ENCODE peak calls at places on chromosomes 7 and 10, in six cellular contexts. One of them, this sample, is unnamed.

GRCh38 chr7:82109288-82109687 is 334.3 kb downstream of the CACNA2D1 start:
- DNase-seq in activated CD8-positive, alpha-beta memory T cell treated with anti-CD3 and anti-CD28 coated beads, Interleukin-2, amount 50 U/mL, for 48 hours: no peak
- DNase-seq in GM12878: no peak
- DNase-seq in LHCN-M2: peak
- DNase-seq in activated naive CD4-positive, alpha-beta T cell treated with anti-CD3 and anti-CD28 coated beads for 36 hours: no peak
- DNase-seq in lower lobe of right lung: no peak
- DNase-seq in this sample: no peak

GRCh38 chr7:101486056-101486763 is 123.5 kb downstream of the COL26A1 start:
- DNase-seq in activated CD8-positive, alpha-beta memory T cell treated with anti-CD3 and anti-CD28 coated beads, Interleukin-2, amount 50 U/mL, for 48 hours: no peak
- DNase-seq in GM12878: no peak
- DNase-seq in LHCN-M2: no peak
- DNase-seq in activated naive CD4-positive, alpha-beta T cell treated with anti-CD3 and anti-CD28 coated beads for 36 hours: no peak
- DNase-seq in lower lobe of right lung: no peak
- DNase-seq in this sample: no peak

GRCh38 chr10:130301026-130301892 is 165.1 kb downstream of the GLRX3 start:
- DNase-seq in activated CD8-positive, alpha-beta memory T cell treated with anti-CD3 and anti-CD28 coated beads, Interleukin-2, amount 50 U/mL, for 48 hours: peak
- DNase-seq in GM12878: no peak
- DNase-seq in LHCN-M2: peak
- DNase-seq in activated naive CD4-positive, alpha-beta T cell treated with anti-CD3 and anti-CD28 coated beads for 36 hours: peak
- DNase-seq in lower lobe of right lung: peak
- DNase-seq in this sample: peak

GRCh38 chr7:95549818-95550529 is 46.3 kb downstream of the PDK4 start:
- DNase-seq in activated CD8-positive, alpha-beta memory T cell treated with anti-CD3 and anti-CD28 coated beads, Interleukin-2, amount 50 U/mL, for 48 hours: no peak
- DNase-seq in GM12878: no peak
- DNase-seq in LHCN-M2: peak
- DNase-seq in activated naive CD4-positive, alpha-beta T cell treated with anti-CD3 and anti-CD28 coated beads for 36 hours: no peak
- DNase-seq in lower lobe of right lung: peak
- DNase-seq in this sample: no peak

GRCh38 chr10:4183761-4184261 is 398.8 kb upstream of the KLF6 start:
- DNase-seq in activated CD8-positive, alpha-beta memory T cell treated with anti-CD3 and anti-CD28 coated beads, Interleukin-2, amount 50 U/mL, for 48 hours: no peak
- DNase-seq in GM12878: no peak
- DNase-seq in LHCN-M2: peak
- DNase-seq in activated naive CD4-positive, alpha-beta T cell treated with anti-CD3 and anti-CD28 coated beads for 36 hours: no peak
- DNase-seq in lower lobe of right lung: no peak
- DNase-seq in this sample: no peak

GRCh38 chr10:79562135-79562756 is 2.0 kb upstream of the SFTPA2 start:
- DNase-seq in activated CD8-positive, alpha-beta memory T cell treated with anti-CD3 and anti-CD28 coated beads, Interleukin-2, amount 50 U/mL, for 48 hours: peak
- DNase-seq in GM12878: no peak
- DNase-seq in LHCN-M2: peak
- DNase-seq in activated naive CD4-positive, alpha-beta T cell treated with anti-CD3 and anti-CD28 coated beads for 36 hours: peak
- DNase-seq in lower lobe of right lung: peak
- DNase-seq in this sample: peak

GRCh38 chr7:107593025-107593410 is 13.0 kb downstream of the BCAP29 start:
- DNase-seq in activated CD8-positive, alpha-beta memory T cell treated with anti-CD3 and anti-CD28 coated beads, Interleukin-2, amount 50 U/mL, for 48 hours: no peak
- DNase-seq in GM12878: no peak
- DNase-seq in LHCN-M2: no peak
- DNase-seq in activated naive CD4-positive, alpha-beta T cell treated with anti-CD3 and anti-CD28 coated beads for 36 hours: no peak
- DNase-seq in lower lobe of right lung: no peak
- DNase-seq in this sample: no peak

GRCh38 chr7:77753173-77753572 is 45.1 kb downstream of the TMEM60 start:
- DNase-seq in activated CD8-positive, alpha-beta memory T cell treated with anti-CD3 and anti-CD28 coated beads, Interleukin-2, amount 50 U/mL, for 48 hours: no peak
- DNase-seq in GM12878: no peak
- DNase-seq in LHCN-M2: no peak
- DNase-seq in activated naive CD4-positive, alpha-beta T cell treated with anti-CD3 and anti-CD28 coated beads for 36 hours: no peak
- DNase-seq in lower lobe of right lung: no peak
- DNase-seq in this sample: no peak

GRCh38 chr10:105023223-105023622 is 382.1 kb downstream of the SORCS3 start:
- DNase-seq in activated CD8-positive, alpha-beta memory T cell treated with anti-CD3 and anti-CD28 coated beads, Interleukin-2, amount 50 U/mL, for 48 hours: no peak
- DNase-seq in GM12878: no peak
- DNase-seq in LHCN-M2: no peak
- DNase-seq in activated naive CD4-positive, alpha-beta T cell treated with anti-CD3 and anti-CD28 coated beads for 36 hours: no peak
- DNase-seq in lower lobe of right lung: no peak
- DNase-seq in this sample: no peak

GRCh38 chr7:124769136-124769535 is 3.5 kb upstream of the GPR37 start:
- DNase-seq in activated CD8-positive, alpha-beta memory T cell treated with anti-CD3 and anti-CD28 coated beads, Interleukin-2, amount 50 U/mL, for 48 hours: no peak
- DNase-seq in GM12878: no peak
- DNase-seq in LHCN-M2: no peak
- DNase-seq in activated naive CD4-positive, alpha-beta T cell treated with anti-CD3 and anti-CD28 coated beads for 36 hours: no peak
- DNase-seq in lower lobe of right lung: no peak
- DNase-seq in this sample: no peak

GRCh38 chr7:128006550-128007292 is 24.5 kb downstream of the LRRC4 start:
- DNase-seq in activated CD8-positive, alpha-beta memory T cell treated with anti-CD3 and anti-CD28 coated beads, Interleukin-2, amount 50 U/mL, for 48 hours: no peak
- DNase-seq in GM12878: no peak
- DNase-seq in LHCN-M2: no peak
- DNase-seq in activated naive CD4-positive, alpha-beta T cell treated with anti-CD3 and anti-CD28 coated beads for 36 hours: no peak
- DNase-seq in lower lobe of right lung: no peak
- DNase-seq in this sample: no peak

GRCh38 chr10:1102392-1102791 is 46.2 kb downstream of the WDR37 start:
- DNase-seq in activated CD8-positive, alpha-beta memory T cell treated with anti-CD3 and anti-CD28 coated beads, Interleukin-2, amount 50 U/mL, for 48 hours: peak
- DNase-seq in GM12878: no peak
- DNase-seq in LHCN-M2: no peak
- DNase-seq in activated naive CD4-positive, alpha-beta T cell treated with anti-CD3 and anti-CD28 coated beads for 36 hours: peak
- DNase-seq in lower lobe of right lung: no peak
- DNase-seq in this sample: peak

GRCh38 chr10:124605856-124606812 is 138.0 kb downstream of the FAM53B start:
- DNase-seq in activated CD8-positive, alpha-beta memory T cell treated with anti-CD3 and anti-CD28 coated beads, Interleukin-2, amount 50 U/mL, for 48 hours: no peak
- DNase-seq in GM12878: no peak
- DNase-seq in LHCN-M2: no peak
- DNase-seq in activated naive CD4-positive, alpha-beta T cell treated with anti-CD3 and anti-CD28 coated beads for 36 hours: no peak
- DNase-seq in lower lobe of right lung: no peak
- DNase-seq in this sample: no peak

GRCh38 chr10:110912374-110912773 is 6.6 kb downstream of the BBIP1 start:
- DNase-seq in activated CD8-positive, alpha-beta memory T cell treated with anti-CD3 and anti-CD28 coated beads, Interleukin-2, amount 50 U/mL, for 48 hours: no peak
- DNase-seq in GM12878: no peak
- DNase-seq in LHCN-M2: peak
- DNase-seq in activated naive CD4-positive, alpha-beta T cell treated with anti-CD3 and anti-CD28 coated beads for 36 hours: no peak
- DNase-seq in lower lobe of right lung: no peak
- DNase-seq in this sample: no peak

GRCh38 chr7:124515431-124515830 is 250.2 kb downstream of the GPR37 start:
- DNase-seq in activated CD8-positive, alpha-beta memory T cell treated with anti-CD3 and anti-CD28 coated beads, Interleukin-2, amount 50 U/mL, for 48 hours: no peak
- DNase-seq in GM12878: no peak
- DNase-seq in LHCN-M2: no peak
- DNase-seq in activated naive CD4-positive, alpha-beta T cell treated with anti-CD3 and anti-CD28 coated beads for 36 hours: no peak
- DNase-seq in lower lobe of right lung: no peak
- DNase-seq in this sample: no peak

GRCh38 chr10:74585231-74586087 is 240.9 kb upstream of the KAT6B start:
- DNase-seq in activated CD8-positive, alpha-beta memory T cell treated with anti-CD3 and anti-CD28 coated beads, Interleukin-2, amount 50 U/mL, for 48 hours: peak
- DNase-seq in GM12878: peak
- DNase-seq in LHCN-M2: peak
- DNase-seq in activated naive CD4-positive, alpha-beta T cell treated with anti-CD3 and anti-CD28 coated beads for 36 hours: peak
- DNase-seq in lower lobe of right lung: no peak
- DNase-seq in this sample: peak

GRCh38 chr7:143279186-143280098 is 5.3 kb upstream of the TMEM139 start:
- DNase-seq in activated CD8-positive, alpha-beta memory T cell treated with anti-CD3 and anti-CD28 coated beads, Interleukin-2, amount 50 U/mL, for 48 hours: no peak
- DNase-seq in GM12878: no peak
- DNase-seq in LHCN-M2: peak
- DNase-seq in activated naive CD4-positive, alpha-beta T cell treated with anti-CD3 and anti-CD28 coated beads for 36 hours: no peak
- DNase-seq in lower lobe of right lung: no peak
- DNase-seq in this sample: no peak

GRCh38 chr7:39540320-39540719 is 25.9 kb upstream of the YAE1 start:
- DNase-seq in activated CD8-positive, alpha-beta memory T cell treated with anti-CD3 and anti-CD28 coated beads, Interleukin-2, amount 50 U/mL, for 48 hours: no peak
- DNase-seq in GM12878: no peak
- DNase-seq in LHCN-M2: no peak
- DNase-seq in activated naive CD4-positive, alpha-beta T cell treated with anti-CD3 and anti-CD28 coated beads for 36 hours: no peak
- DNase-seq in lower lobe of right lung: no peak
- DNase-seq in this sample: no peak

GRCh38 chr10:22823109-22823508 is 104.7 kb upstream of the ARMC3 start:
- DNase-seq in activated CD8-positive, alpha-beta memory T cell treated with anti-CD3 and anti-CD28 coated beads, Interleukin-2, amount 50 U/mL, for 48 hours: no peak
- DNase-seq in GM12878: peak
- DNase-seq in LHCN-M2: peak
- DNase-seq in activated naive CD4-positive, alpha-beta T cell treated with anti-CD3 and anti-CD28 coated beads for 36 hours: no peak
- DNase-seq in lower lobe of right lung: no peak
- DNase-seq in this sample: no peak

GRCh38 chr7:129376778-129377700 is 57.2 kb upstream of the STRIP2 start:
- DNase-seq in activated CD8-positive, alpha-beta memory T cell treated with anti-CD3 and anti-CD28 coated beads, Interleukin-2, amount 50 U/mL, for 48 hours: no peak
- DNase-seq in GM12878: no peak
- DNase-seq in LHCN-M2: peak
- DNase-seq in activated naive CD4-positive, alpha-beta T cell treated with anti-CD3 and anti-CD28 coated beads for 36 hours: peak
- DNase-seq in lower lobe of right lung: no peak
- DNase-seq in this sample: no peak

GRCh38 chr7:73885975-73886798 is 25.2 kb downstream of the TMEM270 start:
- DNase-seq in activated CD8-positive, alpha-beta memory T cell treated with anti-CD3 and anti-CD28 coated beads, Interleukin-2, amount 50 U/mL, for 48 hours: no peak
- DNase-seq in GM12878: no peak
- DNase-seq in LHCN-M2: no peak
- DNase-seq in activated naive CD4-positive, alpha-beta T cell treated with anti-CD3 and anti-CD28 coated beads for 36 hours: no peak
- DNase-seq in lower lobe of right lung: no peak
- DNase-seq in this sample: no peak

GRCh38 chr7:94135180-94135579 is 131.0 kb upstream of the BET1 start:
- DNase-seq in activated CD8-positive, alpha-beta memory T cell treated with anti-CD3 and anti-CD28 coated beads, Interleukin-2, amount 50 U/mL, for 48 hours: no peak
- DNase-seq in GM12878: no peak
- DNase-seq in LHCN-M2: peak
- DNase-seq in activated naive CD4-positive, alpha-beta T cell treated with anti-CD3 and anti-CD28 coated beads for 36 hours: no peak
- DNase-seq in lower lobe of right lung: no peak
- DNase-seq in this sample: no peak

GRCh38 chr7:111998326-111998725 is 207.9 kb downstream of the DOCK4 start:
- DNase-seq in activated CD8-positive, alpha-beta memory T cell treated with anti-CD3 and anti-CD28 coated beads, Interleukin-2, amount 50 U/mL, for 48 hours: no peak
- DNase-seq in GM12878: no peak
- DNase-seq in LHCN-M2: no peak
- DNase-seq in activated naive CD4-positive, alpha-beta T cell treated with anti-CD3 and anti-CD28 coated beads for 36 hours: no peak
- DNase-seq in lower lobe of right lung: no peak
- DNase-seq in this sample: no peak

GRCh38 chr7:90749774-90750173 is 153.7 kb downstream of the CDK14 start:
- DNase-seq in activated CD8-positive, alpha-beta memory T cell treated with anti-CD3 and anti-CD28 coated beads, Interleukin-2, amount 50 U/mL, for 48 hours: no peak
- DNase-seq in GM12878: no peak
- DNase-seq in LHCN-M2: peak
- DNase-seq in activated naive CD4-positive, alpha-beta T cell treated with anti-CD3 and anti-CD28 coated beads for 36 hours: no peak
- DNase-seq in lower lobe of right lung: no peak
- DNase-seq in this sample: no peak

GRCh38 chr10:47277352-47278151 is 22.4 kb upstream of the GDF10 start:
- DNase-seq in activated CD8-positive, alpha-beta memory T cell treated with anti-CD3 and anti-CD28 coated beads, Interleukin-2, amount 50 U/mL, for 48 hours: no peak
- DNase-seq in GM12878: no peak
- DNase-seq in LHCN-M2: no peak
- DNase-seq in activated naive CD4-positive, alpha-beta T cell treated with anti-CD3 and anti-CD28 coated beads for 36 hours: peak
- DNase-seq in lower lobe of right lung: no peak
- DNase-seq in this sample: peak

GRCh38 chr10:35211390-35211789 is 84.7 kb downstream of the CREM start:
- DNase-seq in activated CD8-positive, alpha-beta memory T cell treated with anti-CD3 and anti-CD28 coated beads, Interleukin-2, amount 50 U/mL, for 48 hours: no peak
- DNase-seq in GM12878: no peak
- DNase-seq in LHCN-M2: no peak
- DNase-seq in activated naive CD4-positive, alpha-beta T cell treated with anti-CD3 and anti-CD28 coated beads for 36 hours: no peak
- DNase-seq in lower lobe of right lung: no peak
- DNase-seq in this sample: no peak

GRCh38 chr10:60573342-60573741 is 183.7 kb upstream of the ANK3 start:
- DNase-seq in activated CD8-positive, alpha-beta memory T cell treated with anti-CD3 and anti-CD28 coated beads, Interleukin-2, amount 50 U/mL, for 48 hours: peak
- DNase-seq in GM12878: no peak
- DNase-seq in LHCN-M2: peak
- DNase-seq in activated naive CD4-positive, alpha-beta T cell treated with anti-CD3 and anti-CD28 coated beads for 36 hours: peak
- DNase-seq in lower lobe of right lung: no peak
- DNase-seq in this sample: peak

GRCh38 chr7:19290066-19290465 is 144.8 kb upstream of the FERD3L start:
- DNase-seq in activated CD8-positive, alpha-beta memory T cell treated with anti-CD3 and anti-CD28 coated beads, Interleukin-2, amount 50 U/mL, for 48 hours: no peak
- DNase-seq in GM12878: no peak
- DNase-seq in LHCN-M2: no peak
- DNase-seq in activated naive CD4-positive, alpha-beta T cell treated with anti-CD3 and anti-CD28 coated beads for 36 hours: no peak
- DNase-seq in lower lobe of right lung: no peak
- DNase-seq in this sample: no peak

GRCh38 chr7:121620953-121621606 is 225.0 kb upstream of the FAM3C start:
- DNase-seq in activated CD8-positive, alpha-beta memory T cell treated with anti-CD3 and anti-CD28 coated beads, Interleukin-2, amount 50 U/mL, for 48 hours: no peak
- DNase-seq in GM12878: no peak
- DNase-seq in LHCN-M2: no peak
- DNase-seq in activated naive CD4-positive, alpha-beta T cell treated with anti-CD3 and anti-CD28 coated beads for 36 hours: no peak
- DNase-seq in lower lobe of right lung: no peak
- DNase-seq in this sample: no peak

GRCh38 chr10:381346-381745 is 246.1 kb downstream of the ZMYND11 start:
- DNase-seq in activated CD8-positive, alpha-beta memory T cell treated with anti-CD3 and anti-CD28 coated beads, Interleukin-2, amount 50 U/mL, for 48 hours: no peak
- DNase-seq in GM12878: no peak
- DNase-seq in LHCN-M2: no peak
- DNase-seq in activated naive CD4-positive, alpha-beta T cell treated with anti-CD3 and anti-CD28 coated beads for 36 hours: no peak
- DNase-seq in lower lobe of right lung: no peak
- DNase-seq in this sample: no peak

GRCh38 chr10:127919418-127920191 is 12.7 kb downstream of the PTPRE start:
- DNase-seq in activated CD8-positive, alpha-beta memory T cell treated with anti-CD3 and anti-CD28 coated beads, Interleukin-2, amount 50 U/mL, for 48 hours: no peak
- DNase-seq in GM12878: no peak
- DNase-seq in LHCN-M2: peak
- DNase-seq in activated naive CD4-positive, alpha-beta T cell treated with anti-CD3 and anti-CD28 coated beads for 36 hours: no peak
- DNase-seq in lower lobe of right lung: no peak
- DNase-seq in this sample: no peak

GRCh38 chr7:76262683-76263402 is 39.6 kb upstream of the HSPB1 start:
- DNase-seq in activated CD8-positive, alpha-beta memory T cell treated with anti-CD3 and anti-CD28 coated beads, Interleukin-2, amount 50 U/mL, for 48 hours: no peak
- DNase-seq in GM12878: no peak
- DNase-seq in LHCN-M2: peak
- DNase-seq in activated naive CD4-positive, alpha-beta T cell treated with anti-CD3 and anti-CD28 coated beads for 36 hours: peak
- DNase-seq in lower lobe of right lung: no peak
- DNase-seq in this sample: no peak

This sample was measured in activated effector memory CD4-positive, alpha-beta T cell treated with anti-CD3 and anti-CD28 coated beads, Interleukin-2, amount 50 U/mL, for 16 hours.